ENCODE peak calls at places on chromosomes 7 and 10, in eight cellular contexts. S is tibial artery, E is astrocyte of the spinal cord, J is psoas muscle, X is neural progenitor cell, W is A549, D is GM13976, R is heart right ventricle. H is an unnamed sample.

GRCh38 chr7:47293884-47294568 is 287.9 kb downstream of the TNS3 start:
- DNase-seq in E (no peak), D (no peak), R (peak; percentile 44), W (no peak), X (no peak), S (no peak), J (peak; percentile 77), H (no peak)

GRCh38 chr10:5142199-5142598 is 42.8 kb downstream of the AKR1C8 start:
- DNase-seq in D (no peak), X (no peak), E (no peak), S (no peak), J (no peak), W (no peak), R (no peak), H (no peak)

GRCh38 chr7:100884741-100885439 is 4.6 kb downstream of the UFSP1 start:
- DNase-seq in E (no peak), R (no peak), D (no peak), X (no peak), J (no peak), W (no peak), S (no peak), H (no peak)

GRCh38 chr10:21526184-21526951 is 886 bp upstream of the SKIDA1 start:
- DNase-seq in S (peak; percentile 91), R (peak; percentile 87), X (peak; percentile 83), J (peak; percentile 91), D (peak; percentile 72), W (peak; percentile 89), E (peak; percentile 91), H (peak; percentile 82)

GRCh38 chr10:19652750-19653149 is 163.5 kb upstream of the PLXDC2 start:
- DNase-seq in J (no peak), R (no peak), X (no peak), D (no peak), S (no peak), W (no peak), E (no peak), H (no peak)

GRCh38 chr10:51892965-51893658 is 193.7 kb upstream of the CSTF2T start:
- DNase-seq in D (no peak), S (no peak), E (no peak), X (peak; percentile 83), W (peak; percentile 17), J (no peak), R (no peak), H (peak; percentile 5)

GRCh38 chr10:78964952-78965633 is 103.7 kb upstream of the ZMIZ1 start:
- DNase-seq in S (peak; percentile 79), W (peak; percentile 86), E (peak; percentile 85), X (peak; percentile 88), J (peak; percentile 92), R (no peak), D (no peak), H (peak; percentile 78)

GRCh38 chr7:103752995-103753394 is 236.5 kb downstream of the RELN start:
- DNase-seq in W (no peak), X (no peak), S (no peak), J (no peak), D (no peak), E (no peak), R (no peak), H (no peak)

GRCh38 chr7:100893910-100894763 is 1.6 kb downstream of the ACHE start:
- DNase-seq in D (no peak), R (no peak), E (no peak), W (no peak), S (no peak), X (peak; percentile 51), J (no peak), H (no peak)

GRCh38 chr10:106971411-106971831 is 193.1 kb downstream of the SORCS1 start:
- DNase-seq in E (no peak), S (no peak), D (no peak), W (no peak), X (no peak), J (no peak), R (no peak), H (no peak)

GRCh38 chr10:21078410-21079329 is 181.6 kb upstream of the NEBL start:
- DNase-seq in S (peak; percentile 65), X (peak; percentile 88), W (peak; percentile 81), R (peak; percentile 72), J (peak; percentile 51), E (peak; percentile 74), D (peak; percentile 18), H (peak; percentile 67)

GRCh38 chr7:78254397-78255055 is 456.0 kb downstream of the PHTF2 start:
- DNase-seq in W (no peak), J (no peak), E (no peak), R (no peak), D (no peak), X (no peak), S (no peak), H (no peak)

GRCh38 chr7:35716038-35716803 is 21.3 kb upstream of the HERPUD2 start:
- DNase-seq in J (peak; percentile 65), X (no peak), E (no peak), D (no peak), W (no peak), S (peak; percentile 81), R (peak; percentile 32), H (no peak)

GRCh38 chr7:27739301-27739913 is 555 bp upstream of the TAX1BP1 start:
- DNase-seq in R (no peak), D (peak; percentile 31), J (no peak), W (no peak), X (no peak), E (no peak), S (no peak), H (no peak)

GRCh38 chr10:88592425-88592824 is 5.9 kb downstream of the LIPJ start:
- DNase-seq in E (no peak), X (no peak), S (no peak), D (no peak), W (peak; percentile 8), J (no peak), R (no peak), H (no peak)

GRCh38 chr7:330554-331230 is 40.7 kb downstream of the FOXL3 start:
- DNase-seq in X (no peak), S (no peak), E (no peak), D (no peak), J (peak; percentile 34), W (no peak), R (no peak), H (no peak)

GRCh38 chr7:11193131-11193867 is 219.6 kb downstream of the PHF14 start:
- DNase-seq in S (no peak), X (peak; percentile 64), J (peak; percentile 51), R (no peak), W (no peak), E (peak; percentile 45), D (no peak), H (peak; percentile 41)

GRCh38 chr7:92158660-92159575 is 20.0 kb downstream of the LRRD1 start:
- DNase-seq in J (no peak), S (no peak), D (peak; percentile 36), R (no peak), W (no peak), E (peak; percentile 79), X (no peak), H (no peak)

GRCh38 chr7:37332218-37333016 is 116.2 kb downstream of the ELMO1 start:
- DNase-seq in R (no peak), J (no peak), D (no peak), X (no peak), W (no peak), S (no peak), E (no peak), H (no peak)

GRCh38 chr10:74995806-74996205 is 115.7 kb upstream of the SAMD8 start:
- DNase-seq in X (no peak), J (no peak), D (no peak), S (no peak), R (no peak), E (no peak), W (no peak), H (no peak)

GRCh38 chr7:43905954-43906326 is 456 bp downstream of the URGCP start:
- DNase-seq in J (peak; percentile 54), S (no peak), R (peak; percentile 32), E (peak; percentile 29), W (peak; percentile 35), D (peak; percentile 69), X (peak; percentile 53), H (peak; percentile 45)

GRCh38 chr7:70178787-70179186 is 580.5 kb downstream of the AUTS2 start:
- DNase-seq in S (no peak), E (peak; percentile 76), W (peak; percentile 58), R (no peak), D (no peak), X (no peak), J (no peak), H (no peak)

GRCh38 chr7:24836084-24836483 is 78.8 kb upstream of the GSDME start:
- DNase-seq in E (no peak), D (peak; percentile 47), R (no peak), W (no peak), X (no peak), J (no peak), S (no peak), H (no peak)

GRCh38 chr7:51141451-51141971 is 175.1 kb downstream of the COBL start:
- DNase-seq in J (no peak), R (no peak), X (peak; percentile 59), E (peak; percentile 60), D (no peak), S (no peak), W (peak; percentile 41), H (no peak)
- TF ChIP-seq CTCF in J (peak; percentile 56), R (peak; percentile 76), X (peak; percentile 83), E (peak; percentile 68), D (no peak), S (peak; percentile 47), W (peak; percentile 77), H (peak; percentile 56)

DNA sequence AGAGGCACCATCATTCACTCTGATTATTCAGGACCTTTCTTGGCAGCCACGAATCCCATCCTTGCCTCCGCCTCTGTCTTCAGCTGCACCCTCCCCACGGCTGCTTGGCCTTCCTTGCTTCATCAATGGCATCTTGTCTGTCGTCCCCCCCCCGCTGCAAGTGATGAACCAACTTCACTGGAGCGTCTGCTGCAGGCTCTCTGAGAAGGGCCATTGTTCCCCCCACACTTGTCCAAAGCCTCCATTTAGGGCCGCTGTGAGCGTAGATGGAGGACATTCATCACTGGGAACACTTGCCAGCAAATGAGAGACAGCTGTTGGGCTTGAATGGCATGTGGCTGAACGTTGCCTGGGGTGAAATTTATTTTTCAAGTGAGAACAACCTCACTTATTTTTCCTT is 20.1 kb downstream of the AFAP1L2 start:
- DNase-seq in R (no peak), D (no peak), J (no peak), E (no peak), W (no peak), S (no peak), X (no peak), H (no peak)
- TF ChIP-seq CTCF in R (no peak), D (no peak), J (no peak), E (no peak), W (no peak), S (no peak), X (no peak), H (no peak)

GRCh38 chr7:137625197-137625596 is 221.6 kb downstream of the DGKI start:
- DNase-seq in E (no peak), D (no peak), X (no peak), S (no peak), W (peak; percentile 9), R (no peak), J (no peak), H (no peak)
- TF ChIP-seq CTCF in E (no peak), D (no peak), X (no peak), S (no peak), W (no peak), R (no peak), J (no peak), H (no peak)

DNA sequence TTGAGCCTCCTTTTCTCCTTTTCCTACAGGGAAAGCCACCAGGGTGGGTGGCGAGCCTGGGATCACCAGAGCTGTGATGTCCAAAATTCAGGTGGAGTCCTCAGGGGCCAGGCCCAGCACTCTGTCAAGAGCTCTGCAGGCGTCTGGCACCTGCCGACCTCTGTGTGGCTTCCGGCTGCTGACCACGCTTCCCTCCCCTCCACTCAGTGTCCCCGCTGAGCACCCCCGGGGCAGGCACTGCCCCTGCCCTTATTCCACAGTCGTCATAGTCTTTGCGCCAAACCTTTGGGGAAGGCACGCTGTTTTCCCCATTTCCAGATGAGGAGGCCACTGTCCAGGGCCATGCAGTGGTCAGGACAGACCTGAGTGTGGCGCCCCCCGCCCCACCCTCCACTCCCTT is 7.5 kb downstream of the MTG1 start:
- DNase-seq in X (no peak), D (peak; percentile 21), E (no peak), S (no peak), R (no peak), W (no peak), J (no peak), H (no peak)
- TF ChIP-seq CTCF in X (no peak), D (no peak), E (no peak), S (no peak), R (no peak), W (no peak), J (no peak), H (no peak)